ENCODE peak calls at places on chromosomes 7 and 10, in five cellular contexts. D, H, Y, C and J are unnamed samples.

GRCh38 chr7:108335264-108335918 is 120.8 kb downstream of the NRCAM start:
- DNase-seq in Y (peak), D (peak), H (no peak), C (no peak), J (peak)

GRCh38 chr10:132364594-132364970 is 32.4 kb upstream of the PWWP2B start:
- DNase-seq in H (no peak), D (no peak), Y (no peak), C (no peak), J (no peak)

GRCh38 chr10:6406220-6407033 is 173.6 kb downstream of the PRKCQ start:
- DNase-seq in C (no peak), H (peak), Y (peak), D (no peak), J (peak)

GRCh38 chr7:123846217-123846891 is 1.4 kb downstream of the HYAL4 start:
- DNase-seq in C (no peak), Y (no peak), D (peak), H (no peak), J (peak)

GRCh38 chr10:113681533-113682470 is 2.1 kb downstream of the CASP7 start:
- DNase-seq in Y (no peak), C (no peak), D (no peak), H (no peak), J (no peak)

GRCh38 chr10:113820507-113820906 is 33.4 kb downstream of the DCLRE1A start:
- DNase-seq in H (peak), Y (peak), D (no peak), C (no peak), J (no peak)

GRCh38 chr7:67616517-67616916 is 619.9 kb downstream of the TYW1 start:
- DNase-seq in Y (no peak), D (no peak), H (no peak), C (no peak), J (no peak)

GRCh38 chr10:59808896-59809643 is 55.8 kb upstream of the MRLN start:
- DNase-seq in Y (peak), C (peak), D (peak), H (peak), J (peak)

GRCh38 chr10:62594093-62594520 is 210.4 kb upstream of the ADO start:
- DNase-seq in D (peak), Y (peak), C (no peak), H (peak), J (peak)

GRCh38 chr7:26681819-26682418 is 182.5 kb downstream of the SKAP2 start:
- DNase-seq in H (no peak), C (no peak), Y (peak), D (peak), J (no peak)

GRCh38 chr7:129606801-129607200 is 4.7 kb upstream of the NRF1 start:
- DNase-seq in H (no peak), D (no peak), Y (no peak), C (no peak), J (no peak)

GRCh38 chr7:66283003-66283920 is 78.1 kb downstream of the TPST1 start:
- DNase-seq in C (peak), D (no peak), Y (no peak), H (no peak), J (peak)

GRCh38 chr7:2894118-2894940 is 50.2 kb upstream of the GNA12 start:
- DNase-seq in Y (no peak), H (no peak), C (no peak), D (peak), J (no peak)

GRCh38 chr7:120272896-120273475 is at the start of gene KCND2:
- DNase-seq in D (peak), H (peak), Y (peak), C (no peak), J (no peak)

GRCh38 chr7:159105845-159106614 is 38.6 kb downstream of the VIPR2 start:
- DNase-seq in C (no peak), D (no peak), H (no peak), Y (no peak), J (no peak)

GRCh38 chr10:4825868-4826787 is at the start of gene AKR1E2:
- DNase-seq in C (peak), Y (peak), H (no peak), D (peak), J (peak)

GRCh38 chr7:42915356-42915755 is 3.5 kb upstream of the C7orf25 start:
- DNase-seq in H (no peak), Y (no peak), C (peak), D (no peak), J (no peak)

GRCh38 chr10:6033954-6034353 is 28.2 kb downstream of the IL2RA start:
- DNase-seq in D (no peak), Y (no peak), H (no peak), C (peak), J (no peak)

GRCh38 chr7:2821842-2822507 is 22.1 kb downstream of the GNA12 start:
- DNase-seq in C (no peak), D (no peak), Y (no peak), H (no peak), J (peak)

GRCh38 chr7:132118641-132119040 is 457.6 kb downstream of the PLXNA4 start:
- DNase-seq in H (no peak), C (no peak), D (no peak), Y (no peak), J (no peak)

GRCh38 chr10:26448706-26449435 is 10.7 kb downstream of the APBB1IP start:
- DNase-seq in D (no peak), C (no peak), H (no peak), Y (no peak), J (no peak)

GRCh38 chr10:84519235-84519634 is 190.8 kb downstream of the CCSER2 start:
- DNase-seq in C (no peak), H (no peak), Y (no peak), D (no peak), J (no peak)

GRCh38 chr7:1479287-1479686 is 20.0 kb upstream of the MICALL2 start:
- DNase-seq in D (no peak), C (no peak), H (no peak), Y (no peak), J (no peak)

GRCh38 chr10:125056161-125057132 is 103.9 kb downstream of the CTBP2 start:
- DNase-seq in Y (no peak), C (no peak), D (no peak), H (no peak), J (no peak)

GRCh38 chr7:111292026-111292430 is 201.1 kb downstream of the LRRN3 start:
- DNase-seq in H (no peak), C (no peak), D (no peak), Y (no peak), J (no peak)

GRCh38 chr7:33968591-33968990 is 63.3 kb downstream of the BMPER start:
- DNase-seq in D (no peak), H (no peak), Y (no peak), C (no peak), J (no peak)

GRCh38 chr10:124105594-124105993 is 12.2 kb upstream of the CHST15 start:
- DNase-seq in C (no peak), Y (no peak), D (no peak), H (peak), J (peak)